ENCODE peak calls at places on chromosomes 16 and 17, in six cellular contexts. O is H1, R is transverse colon, M is sigmoid colon, T is stomach, Z is Panc1. H is an unnamed sample.

GRCh38 chr17:21283482-21284318 is 811 bp upstream of the MAP2K3 start:
- DNase-seq in O (no peak), R (peak; percentile 53), M (peak; percentile 79), T (peak; percentile 52), Z (no peak), H (no peak)

GRCh38 chr16:54936086-54936978 is 5.7 kb downstream of the IRX5 start:
- DNase-seq in O (no peak), R (no peak), M (no peak), T (no peak), Z (no peak), H (no peak)

GRCh38 chr17:2624292-2624731 is 30.9 kb downstream of the PAFAH1B1 start:
- DNase-seq in O (no peak), R (no peak), M (no peak), T (no peak), Z (no peak), H (no peak)

GRCh38 chr17:50027639-50028206 is 28.2 kb upstream of the ITGA3 start:
- DNase-seq in O (no peak), R (peak; percentile 58), M (peak; percentile 90), T (peak; percentile 66), Z (no peak), H (peak; percentile 71)

GRCh38 chr16:10387378-10387681 is 1.5 kb downstream of the ATF7IP2 start:
- DNase-seq in O (no peak), R (no peak), M (no peak), T (no peak), Z (no peak), H (no peak)

GRCh38 chr16:74296120-74296464 is 522 bp upstream of the PSMD7 start:
- DNase-seq in O (no peak), R (no peak), M (no peak), T (no peak), Z (no peak), H (no peak)

GRCh38 chr17:35185849-35186248 is 8.3 kb downstream of the SLC35G3 start:
- DNase-seq in O (no peak), R (no peak), M (no peak), T (no peak), Z (no peak), H (no peak)

GRCh38 chr16:54926166-54926838 is 4.4 kb upstream of the IRX5 start:
- DNase-seq in O (no peak), R (no peak), M (no peak), T (no peak), Z (no peak), H (no peak)

GRCh38 chr17:4856271-4856936 is 23.3 kb downstream of the MINK1 start:
- DNase-seq in O (no peak), R (no peak), M (no peak), T (no peak), Z (no peak), H (no peak)

GRCh38 chr16:89113152-89113547 is 19.5 kb downstream of the ACSF3 start:
- DNase-seq in O (no peak), R (no peak), M (no peak), T (no peak), Z (no peak), H (no peak)

GRCh38 chr17:77948690-77949114 is 9.8 kb upstream of the TNRC6C start:
- DNase-seq in O (no peak), R (no peak), M (no peak), T (no peak), Z (no peak), H (no peak)

GRCh38 chr17:75475144-75475835 is 18.9 kb downstream of the TMEM94 start:
- DNase-seq in O (no peak), R (no peak), M (no peak), T (no peak), Z (no peak), H (no peak)

GRCh38 chr17:40348562-40349476 is 15.7 kb downstream of the GJD3 start:
- DNase-seq in O (no peak), R (peak; percentile 57), M (peak; percentile 91), T (peak; percentile 87), Z (no peak), H (peak; percentile 80)

GRCh38 chr16:80902306-80903154 is 98.1 kb upstream of the CDYL2 start:
- DNase-seq in O (no peak), R (no peak), M (no peak), T (no peak), Z (no peak), H (no peak)

GRCh38 chr17:30821751-30822723 is 2.5 kb downstream of the CRLF3 start:
- DNase-seq in O (no peak), R (no peak), M (no peak), T (no peak), Z (no peak), H (no peak)

GRCh38 chr17:39634384-39634871 is 2.5 kb upstream of the STARD3 start:
- DNase-seq in O (no peak), R (peak; percentile 16), M (no peak), T (no peak), Z (no peak), H (no peak)

DNA sequence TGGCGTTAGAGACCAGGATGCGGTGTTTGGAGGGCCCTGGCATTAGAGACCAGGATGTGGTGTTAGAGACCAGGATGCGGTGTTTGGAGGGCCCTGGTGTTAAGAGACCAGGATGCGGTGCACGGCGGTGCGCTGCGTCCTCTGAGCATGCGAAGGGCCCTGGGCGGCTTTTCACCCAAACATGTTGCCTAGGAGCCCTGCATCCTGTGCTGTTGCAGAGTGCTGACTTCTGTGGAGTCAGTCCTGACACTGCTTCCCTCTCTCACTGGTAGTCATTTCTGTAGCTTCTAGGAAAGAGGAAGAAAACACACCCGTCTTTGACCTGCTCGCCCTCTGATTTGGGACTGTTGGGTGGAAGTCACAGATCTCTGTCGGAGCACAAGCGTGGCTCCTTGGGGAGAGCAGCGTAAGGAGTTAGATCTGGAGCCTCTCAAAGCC is 141.2 kb downstream of the LAT start:
- DNase-seq in O (no peak), R (no peak), M (no peak), T (no peak), Z (no peak), H (no peak)
- TF ChIP-seq POLR2AphosphoS5 in O (peak; percentile 94), R (no peak), M (no peak), T (no peak), Z (no peak), H (no peak)

GRCh38 chr16:87436225-87437172 is 44.4 kb downstream of the MAP1LC3B start:
- DNase-seq in O (no peak), R (no peak), M (no peak), T (no peak), Z (no peak), H (no peak)
- TF ChIP-seq POLR2AphosphoS5 in O (no peak), R (no peak), M (no peak), T (no peak), Z (no peak), H (no peak)

DNA sequence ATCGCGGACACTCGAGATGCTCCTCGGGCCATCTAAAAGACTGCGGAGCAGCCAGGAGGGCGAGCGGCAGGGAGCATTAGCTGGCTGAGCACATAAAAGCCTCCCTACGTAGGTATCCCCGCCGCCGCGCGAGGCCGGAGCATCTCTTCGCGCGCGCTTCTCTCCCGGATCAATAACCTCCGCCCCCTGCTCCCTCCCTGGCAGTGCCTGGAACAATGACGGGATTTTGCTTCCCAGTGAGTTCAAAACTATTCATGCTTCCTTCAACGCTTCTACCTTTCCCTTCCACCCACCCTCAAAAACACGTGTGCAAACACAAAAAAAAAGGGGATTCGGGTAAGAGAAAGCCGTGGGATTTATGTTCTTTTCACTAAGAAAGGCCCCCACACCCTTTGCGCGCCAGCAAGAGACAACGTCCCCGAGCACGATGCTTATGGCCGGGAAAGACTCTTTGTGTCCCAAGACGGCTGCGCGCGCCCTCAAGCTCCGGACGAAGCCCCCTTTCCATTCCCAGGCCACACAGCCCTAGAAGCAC is 899 bp downstream of the CENPV start:
- DNase-seq in O (no peak), R (peak; percentile 54), M (no peak), T (peak; percentile 48), Z (no peak), H (no peak)
- TF ChIP-seq POLR2AphosphoS5 in O (peak; percentile 56), R (no peak), M (no peak), T (no peak), Z (no peak), H (no peak)

GRCh38 chr16:87809150-87809902 is 43.5 kb upstream of the KLHDC4 start:
- DNase-seq in O (no peak), R (peak; percentile 13), M (no peak), T (no peak), Z (no peak), H (no peak)

GRCh38 chr16:87806246-87806607 is 40.4 kb upstream of the KLHDC4 start:
- DNase-seq in O (no peak), R (peak; percentile 16), M (no peak), T (peak; percentile 28), Z (no peak), H (no peak)

GRCh38 chr16:87803385-87803784 is 37.6 kb upstream of the KLHDC4 start:
- DNase-seq in O (no peak), R (no peak), M (no peak), T (no peak), Z (no peak), H (no peak)

GRCh38 chr16:87808108-87808507 is 42.3 kb upstream of the KLHDC4 start:
- DNase-seq in O (no peak), R (no peak), M (no peak), T (no peak), Z (no peak), H (no peak)

GRCh38 chr16:87806608-87807546 is 41.1 kb upstream of the KLHDC4 start:
- DNase-seq in O (no peak), R (peak; percentile 62), M (peak; percentile 75), T (peak; percentile 75), Z (peak; percentile 41), H (peak; percentile 27)
- TF ChIP-seq POLR2AphosphoS5 in O (no peak), R (no peak), M (no peak), T (no peak), Z (no peak), H (no peak)

H was measured in breast epithelium.